ENCODE peak calls at places on chromosomes 5 and 9, in four cellular contexts. G is adrenal gland; E is uterus; U is CD8-positive, alpha-beta T cell. N is an unnamed sample. For H3K9me3, the result is how much of the 10 kb centered on the place peaks cover.

GRCh38 chr5:65203746-65204145 is 278.0 kb downstream of the ADAMTS6 start:
- DNase-seq in G (no peak), E (no peak), U (no peak), N (no peak)

GRCh38 chr9:2691626-2692025 is 25.7 kb upstream of the KCNV2 start:
- DNase-seq in G (no peak), E (no peak), U (no peak), N (no peak)

GRCh38 chr5:81787843-81788242 is 36.9 kb upstream of the SSBP2 start:
- DNase-seq in G (peak), E (peak), U (no peak), N (peak)

GRCh38 chr5:1158647-1159340 is 42.6 kb upstream of the SLC6A19 start:
- DNase-seq in G (no peak), E (no peak), U (no peak), N (no peak)

GRCh38 chr5:172140120-172140519 is 47.9 kb downstream of the STK10 start:
- DNase-seq in G (no peak), E (no peak), U (no peak), N (no peak)

GRCh38 chr5:180600554-180601041 is 9.3 kb upstream of the SCGB3A1 start:
- DNase-seq in G (no peak), E (no peak), U (no peak), N (no peak)

GRCh38 chr5:72836810-72837209 is 20.3 kb downstream of the TNPO1 start:
- DNase-seq in G (no peak), E (no peak), U (no peak), N (no peak)

GRCh38 chr5:143498821-143499220 is 95.3 kb upstream of the NR3C1 start:
- DNase-seq in G (no peak), E (no peak), U (no peak), N (no peak)

GRCh38 chr9:74795081-74795480 is 92.6 kb downstream of the TRPM6 start:
- DNase-seq in G (no peak), E (no peak), U (no peak), N (no peak)

GRCh38 chr5:14467886-14468285 is 113.7 kb upstream of the OTULINL start:
- DNase-seq in G (no peak), E (no peak), U (no peak), N (no peak)

GRCh38 chr9:134678206-134678605 is 36.6 kb downstream of the COL5A1 start:
- DNase-seq in G (no peak), E (no peak), U (no peak), N (no peak)

GRCh38 chr9:114029311-114030170 is 48.6 kb downstream of the AMBP start:
- DNase-seq in G (no peak), E (peak), U (no peak), N (no peak)

GRCh38 chr5:153618857-153619256 is 128.4 kb downstream of the GRIA1 start:
- DNase-seq in G (no peak), E (no peak), U (no peak), N (no peak)

GRCh38 chr5:32908646-32909045 is 197.5 kb downstream of the NPR3 start:
- DNase-seq in G (no peak), E (no peak), U (no peak), N (no peak)

GRCh38 chr5:150603491-150603890 is 37.0 kb upstream of the SYNPO start:
- DNase-seq in G (no peak), E (no peak), U (no peak), N (no peak)

GRCh38 chr9:85430659-85431370 is 310.9 kb downstream of the AGTPBP1 start:
- DNase-seq in G (no peak), E (no peak), U (no peak), N (no peak)

GRCh38 chr5:62144395-62145022 is 161.5 kb upstream of the KIF2A start:
- DNase-seq in G (no peak), E (no peak), U (no peak), N (no peak)

GRCh38 chr5:97544279-97545077 is 361.4 kb upstream of the RIOK2 start:
- DNase-seq in G (no peak), E (no peak), U (no peak), N (no peak)

GRCh38 chr9:124442360-124442759 is 7.9 kb upstream of the ADGRD2 start:
- DNase-seq in G (no peak), E (no peak), U (no peak), N (no peak)

GRCh38 chr5:107831612-107832395 is 161.1 kb upstream of the EFNA5 start:
- DNase-seq in G (no peak), E (no peak), U (no peak), N (peak)

GRCh38 chr5:90264930-90265857 is 144.4 kb downstream of the CETN3 start:
- DNase-seq in G (peak), E (peak), U (peak), N (peak)

GRCh38 chr9:127715443-127716337 is at the start of the genes PTRH1 and TTC16:
- DNase-seq in G (peak), E (peak), U (peak), N (peak)

GRCh38 chr9:134687556-134687955 is 46.0 kb downstream of the COL5A1 start:
- DNase-seq in G (no peak), E (no peak), U (no peak), N (no peak)

GRCh38 chr5:34499001-34499734 is 157.0 kb upstream of the RAI14 start:
- DNase-seq in G (no peak), E (no peak), U (peak), N (peak)

GRCh38 chr5:161295721-161296120 is 250.8 kb downstream of the GABRB2 start:
- DNase-seq in G (no peak), E (no peak), U (no peak), N (no peak)

GRCh38 chr5:116766470-116766947 is 191.9 kb upstream of the SEMA6A start:
- DNase-seq in G (peak), E (peak), U (no peak), N (peak)

GRCh38 chr9:4237748-4238511 is 61.9 kb downstream of the GLIS3 start:
- DNase-seq in G (no peak), E (no peak), U (no peak), N (no peak)

GRCh38 chr9:71249729-71250317 is 128.4 kb upstream of the TRPM3 start:
- DNase-seq in G (peak), E (no peak), U (no peak), N (peak)

GRCh38 chr9:121282309-121283071 is 14.5 kb downstream of the GSN start:
- DNase-seq in G (peak), E (peak), U (no peak), N (no peak)

GRCh38 chr9:77678136-77678535 is 30.0 kb upstream of the GNA14 start:
- DNase-seq in G (no peak), E (peak), U (no peak), N (no peak)

GRCh38 chr9:13383216-13383615 is 103.7 kb upstream of the MPDZ start:
- DNase-seq in G (no peak), E (no peak), U (no peak), N (no peak)

GRCh38 chr9:13388157-13388556 is 108.7 kb upstream of the MPDZ start:
- DNase-seq in G (peak), E (no peak), U (no peak), N (no peak)

GRCh38 chr9:13386935-13387667 is 107.6 kb upstream of the MPDZ start:
- DNase-seq in G (no peak), E (no peak), U (no peak), N (no peak)

GRCh38 chr9:13386324-13386723 is 106.8 kb upstream of the MPDZ start:
- DNase-seq in G (no peak), E (no peak), U (no peak), N (no peak)

DNA sequence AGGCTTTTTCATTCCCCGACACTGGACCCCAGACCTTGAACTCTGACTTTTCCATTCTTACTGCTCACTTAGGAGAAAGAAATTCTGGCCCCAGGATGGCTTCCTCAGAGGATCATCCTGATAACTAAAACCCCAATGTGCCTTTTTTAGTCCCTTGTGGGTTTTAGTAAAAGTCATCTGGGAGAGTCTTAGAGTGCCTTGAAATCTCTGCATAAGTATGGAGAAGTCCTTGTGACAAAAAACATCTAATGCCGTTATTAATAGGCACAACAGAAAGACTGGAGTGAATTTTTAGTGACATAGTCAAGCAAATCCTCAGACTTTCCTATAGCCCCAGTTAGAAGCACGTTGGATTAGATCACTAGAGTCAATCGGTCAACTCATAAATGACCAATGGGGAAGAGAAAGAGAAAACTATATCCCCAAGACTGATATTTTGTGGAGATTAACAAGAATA is 108.2 kb upstream of the MPDZ start:
- DNase-seq in G (peak), E (no peak), U (no peak), N (no peak)
- H3K9me3 ChIP-seq in G (under half), E (under half), U (under half), N (under half)

GRCh38 chr9:96725576-96725975 is 52.3 kb downstream of the ZNF510 start:
- DNase-seq in G (no peak), E (no peak), U (no peak), N (no peak)
- H3K9me3 ChIP-seq in G (under half), E (under half), U (under half), N (under half)

DNA sequence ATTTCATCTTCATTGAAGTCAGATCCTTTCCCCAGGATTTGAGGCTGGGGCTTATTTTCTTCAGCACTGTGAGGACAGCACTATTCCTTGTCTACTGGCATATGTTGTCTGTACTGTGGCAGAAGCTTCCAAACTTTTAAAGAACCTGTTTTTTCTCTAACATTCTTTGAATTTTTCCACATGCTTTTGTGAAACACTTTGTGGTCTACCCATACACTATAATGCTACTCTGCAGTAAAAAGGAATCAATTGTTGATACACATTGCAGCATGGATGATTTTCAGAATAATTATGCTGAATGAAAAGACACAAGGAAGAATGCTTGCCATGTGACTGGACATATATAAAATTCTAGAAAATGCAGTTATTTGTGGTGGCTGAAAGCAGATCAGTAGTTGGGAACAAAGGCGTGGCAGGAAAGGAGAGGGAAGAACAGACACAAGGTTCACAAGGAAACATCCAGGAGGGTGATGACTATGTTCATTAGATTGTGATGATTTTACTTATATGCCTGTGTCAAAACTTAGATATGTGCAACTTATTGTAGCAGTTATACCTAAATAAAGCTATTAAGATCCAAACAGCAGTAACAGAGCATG is 96.8 kb downstream of the WNK2 start:
- DNase-seq in G (no peak), E (no peak), U (no peak), N (no peak)
- H3K9me3 ChIP-seq in G (under half), E (under half), U (under half), N (under half)

GRCh38 chr9:122723690-122724089 is at the start of gene OR1L4:
- DNase-seq in G (no peak), E (no peak), U (no peak), N (no peak)
- H3K9me3 ChIP-seq in G (under half), E (under half), U (under half), N (under half)

DNA sequence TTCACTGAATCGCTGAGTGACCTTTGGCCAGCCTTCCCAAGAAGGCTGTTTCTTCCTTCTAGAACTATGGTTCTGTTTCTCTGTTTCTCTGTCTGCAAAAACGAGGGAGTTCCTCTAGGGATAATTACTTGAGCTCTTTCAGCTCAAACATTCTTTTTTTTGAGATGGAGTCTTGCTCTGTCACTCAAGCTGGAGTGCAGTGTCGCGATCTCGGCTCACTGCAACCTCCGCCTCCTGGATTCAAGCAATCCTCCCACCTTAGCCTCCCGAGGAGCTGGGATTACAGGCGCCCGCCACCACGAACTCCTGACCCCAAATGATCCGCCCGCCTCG is 656 bp downstream of the TOMM5 start:
- DNase-seq in G (no peak), E (no peak), U (no peak), N (no peak)
- H3K9me3 ChIP-seq in G (under half), E (under half), U (under half), N (under half)

GRCh38 chr5:77630246-77631165 is 8.0 kb downstream of the OTP start:
- DNase-seq in G (no peak), E (no peak), U (no peak), N (peak)

GRCh38 chr5:77635073-77635472 is 3.4 kb downstream of the OTP start:
- DNase-seq in G (no peak), E (no peak), U (no peak), N (no peak)

GRCh38 chr5:77631166-77631582 is 7.3 kb downstream of the OTP start:
- DNase-seq in G (no peak), E (no peak), U (no peak), N (no peak)

GRCh38 chr5:77629553-77630245 is 8.8 kb downstream of the OTP start:
- DNase-seq in G (no peak), E (no peak), U (no peak), N (no peak)

GRCh38 chr5:77632526-77633268 is 5.8 kb downstream of the OTP start:
- DNase-seq in G (no peak), E (no peak), U (no peak), N (no peak)
- H3K9me3 ChIP-seq in G (under half), E (under half), U (under half), N (under half)

GRCh38 chr9:94127806-94128205 is 43.5 kb downstream of the PTPDC1 start:
- DNase-seq in G (no peak), E (no peak), U (no peak), N (no peak)

GRCh38 chr9:94126844-94127243 is 42.6 kb downstream of the PTPDC1 start:
- DNase-seq in G (no peak), E (no peak), U (no peak), N (no peak)

DNA sequence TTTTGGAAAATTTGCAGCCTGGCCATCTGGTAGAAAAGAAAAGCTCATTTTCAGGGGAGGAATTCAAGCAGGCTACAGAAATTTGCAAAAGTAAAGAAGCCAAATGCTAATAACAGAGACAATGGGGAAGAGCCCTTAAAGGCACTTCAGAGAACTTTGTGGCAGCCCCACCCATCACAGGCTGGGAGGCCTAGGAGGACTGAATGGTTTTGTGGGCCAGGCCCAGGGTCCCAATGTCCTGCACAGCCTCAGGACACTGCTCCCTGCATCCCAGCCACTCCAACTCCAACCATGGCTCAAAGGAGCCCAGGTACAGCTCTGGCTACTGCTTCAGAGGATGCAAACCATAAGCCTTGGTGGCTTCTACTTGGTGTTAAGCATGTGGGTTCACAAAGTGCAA is 44.3 kb downstream of the PTPDC1 start:
- DNase-seq in G (no peak), E (no peak), U (no peak), N (no peak)
- H3K9me3 ChIP-seq in G (under half), E (under half), U (under half), N (under half)

N was measured in hepatocyte.